ENCODE peak calls at places on chromosomes 7 and 10, in eight cellular contexts. S is hepatocyte, V is uterus, L is IMR-90, I is pancreas, G is AG04450, X is psoas muscle, E is prostate gland. K is an unnamed sample.
A peak's percentile ranks its signal among the peaks of the same experiment; 100 is the strongest.

GRCh38 chr10:311901-312665 is 176.8 kb downstream of the ZMYND11 start:
- DNase-seq in E (no peak), G (no peak), I (peak; percentile 25), S (no peak), X (no peak), V (no peak), L (no peak), K (no peak)

GRCh38 chr7:127953423-127953822 is 77.8 kb downstream of the LRRC4 start:
- DNase-seq in E (no peak), G (no peak), V (no peak), X (no peak), I (no peak), S (no peak), L (no peak), K (no peak)

GRCh38 chr7:30285067-30285530 is 702 bp downstream of the ZNRF2 start:
- DNase-seq in V (peak; percentile 45), E (peak; percentile 10), S (peak; percentile 76), I (peak; percentile 58), G (no peak), L (peak; percentile 8), X (peak; percentile 56), K (peak; percentile 40)

GRCh38 chr10:86773486-86773885 is 17.1 kb downstream of the BMPR1A start:
- DNase-seq in S (no peak), E (no peak), V (no peak), I (no peak), X (no peak), L (peak; percentile 71), G (no peak), K (no peak)

GRCh38 chr10:90674927-90675326 is 182.9 kb downstream of the HTR7 start:
- DNase-seq in I (no peak), V (no peak), E (no peak), L (peak; percentile 86), G (peak; percentile 45), S (peak; percentile 7), X (no peak), K (no peak)

GRCh38 chr7:12111461-12112405 is 99.4 kb upstream of the TMEM106B start:
- DNase-seq in I (peak; percentile 14), E (peak; percentile 8), G (no peak), V (peak; percentile 17), X (no peak), L (no peak), S (no peak), K (no peak)

GRCh38 chr7:76225379-76225778 is 23.7 kb downstream of the SRRM3 start:
- DNase-seq in E (no peak), L (peak; percentile 23), I (no peak), S (peak; percentile 72), G (no peak), V (no peak), X (peak; percentile 23), K (no peak)

GRCh38 chr7:8015095-8015745 is 46.6 kb downstream of the GLCCI1 start:
- DNase-seq in V (no peak), S (no peak), I (no peak), L (no peak), X (no peak), E (no peak), G (no peak), K (no peak)

GRCh38 chr10:598415-599170 is 90.9 kb downstream of the DIP2C start:
- DNase-seq in L (peak; percentile 98), G (peak; percentile 94), S (peak; percentile 47), V (peak; percentile 23), X (no peak), I (no peak), E (no peak), K (no peak)

GRCh38 chr10:131047501-131047900 is 264.0 kb downstream of the TCERG1L start:
- DNase-seq in G (no peak), V (no peak), I (no peak), S (no peak), L (no peak), X (no peak), E (no peak), K (no peak)

GRCh38 chr10:131050162-131050766 is 261.3 kb downstream of the TCERG1L start:
- DNase-seq in V (no peak), I (no peak), G (no peak), S (no peak), E (no peak), L (no peak), X (no peak), K (no peak)

GRCh38 chr10:131049051-131049450 is 262.5 kb downstream of the TCERG1L start:
- DNase-seq in L (no peak), S (no peak), X (no peak), E (no peak), I (no peak), G (no peak), V (no peak), K (no peak)

GRCh38 chr10:131046194-131046593 is 265.3 kb downstream of the TCERG1L start:
- DNase-seq in G (no peak), V (no peak), L (no peak), I (no peak), E (no peak), X (no peak), S (no peak), K (no peak)

DNA sequence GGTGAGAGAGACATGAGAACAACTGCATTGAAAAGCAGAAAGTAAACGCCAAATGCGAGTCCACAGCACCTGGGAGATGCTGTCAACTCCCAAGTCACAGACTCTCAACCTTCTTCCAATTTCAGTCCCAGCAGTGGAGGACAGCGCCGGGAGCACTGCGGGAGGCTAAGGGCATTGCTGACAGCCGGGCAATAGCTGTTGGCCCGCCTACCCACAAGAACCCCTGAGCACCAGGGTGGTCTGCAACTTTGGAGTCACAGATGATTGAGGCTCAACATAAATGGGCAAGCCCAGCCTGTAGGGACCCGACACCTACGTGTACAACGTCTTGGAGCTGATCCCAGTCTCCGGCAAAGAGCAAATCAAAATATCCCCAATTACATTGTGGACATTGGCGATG is 262.9 kb downstream of the TCERG1L start:
- DNase-seq in E (no peak), V (no peak), S (no peak), G (no peak), L (no peak), X (no peak), I (no peak), K (no peak)
- H3K4me3 ChIP-seq in E (no peak overlapping the region), V (no peak overlapping the region), S (no peak overlapping the region), G (no peak overlapping the region), L (no peak overlapping the region), X (no peak overlapping the region), I (no peak overlapping the region), K (no peak overlapping the region)

DNA sequence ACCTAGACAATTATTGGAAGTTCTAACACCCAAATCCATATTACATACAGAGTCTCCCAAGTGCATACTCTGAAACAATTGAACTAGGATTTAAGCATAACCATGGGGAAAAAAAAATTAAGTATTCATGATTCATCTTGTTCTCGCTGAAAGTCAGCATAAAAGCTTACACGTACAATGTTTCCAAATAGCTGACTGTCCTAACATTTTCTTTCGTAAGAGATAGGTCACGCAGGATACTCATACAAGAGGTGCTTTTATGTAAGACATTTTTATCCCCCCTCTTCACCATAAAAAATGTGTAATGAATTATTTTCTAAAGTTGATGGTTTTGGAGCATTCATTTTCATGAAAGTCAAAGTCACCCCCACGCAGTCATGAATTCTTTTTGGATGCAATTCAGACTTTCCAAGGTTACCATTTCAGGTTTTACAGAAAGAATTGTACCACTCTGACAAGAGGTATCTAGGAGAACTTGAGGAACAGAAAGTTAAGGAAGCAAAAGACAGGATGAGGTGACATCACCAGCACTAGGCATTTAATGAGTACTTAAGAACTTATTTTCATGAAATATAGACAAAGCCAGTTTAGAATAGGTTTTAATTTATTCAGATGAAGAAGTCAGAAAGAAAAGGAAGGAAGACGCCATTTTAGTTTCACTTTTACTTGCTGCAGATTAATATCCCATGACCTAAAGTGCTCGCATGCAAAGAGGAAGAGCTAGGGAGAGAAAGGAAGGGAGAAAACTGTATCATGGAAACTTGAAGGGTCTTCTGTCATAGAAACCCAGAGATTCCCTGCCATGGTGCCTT is 55.8 kb downstream of the TMEM26 start:
- DNase-seq in I (no peak), G (no peak), E (no peak), V (no peak), S (no peak), L (peak; percentile 48), X (no peak), K (no peak)
- H3K27ac ChIP-seq in I (no peak overlapping the region), G (no peak overlapping the region), E (no peak overlapping the region), V (peak overlapping the region; percentile 83), S (peak overlapping the region; percentile 27), L (no peak overlapping the region), X (peak overlapping the region; percentile 7), K (peak overlapping the region; percentile 35)

GRCh38 chr7:57370066-57370738 is 79.8 kb upstream of the ZNF716 start:
- DNase-seq in S (no peak), I (no peak), G (no peak), E (no peak), V (no peak), L (no peak), X (no peak), K (no peak)
- H3K9me3 ChIP-seq in S (no peaks in the 10 kb centered on the region), I (no peaks in the 10 kb centered on the region), G (peaks cover 84% of the 10 kb centered on the region), E (no peaks in the 10 kb centered on the region), V (no peaks in the 10 kb centered on the region), L (peaks cover 29% of the 10 kb centered on the region), X (no peaks in the 10 kb centered on the region), K (no peaks in the 10 kb centered on the region)

GRCh38 chr10:82536668-82537067 is 661.7 kb downstream of the NRG3 start:
- DNase-seq in X (no peak), L (no peak), S (no peak), E (no peak), I (no peak), V (no peak), G (no peak), K (no peak)

GRCh38 chr10:82538272-82538671 is 663.3 kb downstream of the NRG3 start:
- DNase-seq in S (no peak), E (no peak), G (no peak), X (no peak), V (no peak), I (no peak), L (no peak), K (no peak)

GRCh38 chr10:82535457-82535856 is 660.5 kb downstream of the NRG3 start:
- DNase-seq in G (no peak), L (no peak), S (no peak), X (no peak), E (no peak), I (no peak), V (no peak), K (no peak)
- H3K4me3 ChIP-seq in G (no peak overlapping the region), L (no peak overlapping the region), S (no peak overlapping the region), X (no peak overlapping the region), E (no peak overlapping the region), I (no peak overlapping the region), V (no peak overlapping the region), K (no peak overlapping the region)

GRCh38 chr7:136067277-136067676 is 90.1 kb upstream of the MTPN start:
- DNase-seq in I (no peak), G (no peak), V (no peak), X (no peak), E (no peak), S (no peak), L (no peak), K (no peak)
- H3K27ac ChIP-seq in I (no peak overlapping the region), G (no peak overlapping the region), V (no peak overlapping the region), X (no peak overlapping the region), E (no peak overlapping the region), S (no peak overlapping the region), L (no peak overlapping the region), K (no peak overlapping the region)

GRCh38 chr7:17016402-17017010 is 134.7 kb upstream of the AGR3 start:
- DNase-seq in V (no peak), L (no peak), I (no peak), G (no peak), X (no peak), E (no peak), S (no peak), K (no peak)
- H3K9me3 ChIP-seq in V (no peaks in the 10 kb centered on the region), L (no peaks in the 10 kb centered on the region), I (no peaks in the 10 kb centered on the region), G (no peaks in the 10 kb centered on the region), X (no peaks in the 10 kb centered on the region), E (no peaks in the 10 kb centered on the region), S (no peaks in the 10 kb centered on the region), K (no peaks in the 10 kb centered on the region)

K was measured in left ventricle myocardium inferior.